ENCODE peak calls at places on chromosomes 12 and 14, in nine cellular contexts. R is Caco-2, N is upper lobe of right lung, G is Peyer's patch, F is testis, I is H9, Z is suprapubic skin, E is left ventricle myocardium inferior, V is right cardiac atrium. A is an unnamed sample.

GRCh38 chr12:6635375-6635855 is 344 bp downstream of the LPAR5 start:
- DNase-seq in F (no peak), V (no peak), N (no peak), G (peak; percentile 83), I (no peak), Z (no peak), R (no peak), E (no peak), A (no peak)

GRCh38 chr12:126534495-126534894 is 1469.3 kb downstream of the AACS start:
- DNase-seq in N (no peak), E (no peak), Z (no peak), I (no peak), V (no peak), F (no peak), R (no peak), G (no peak), A (no peak)

GRCh38 chr14:32028599-32028998 is 48.5 kb upstream of the ARHGAP5 start:
- DNase-seq in V (no peak), R (no peak), E (no peak), G (no peak), Z (no peak), I (no peak), N (no peak), F (no peak), A (no peak)

GRCh38 chr14:70622111-70622712 is 19.5 kb upstream of the TTC9 start:
- DNase-seq in R (peak; percentile 68), E (no peak), V (no peak), N (no peak), Z (no peak), F (peak; percentile 47), I (peak; percentile 70), G (peak; percentile 44), A (peak; percentile 27)

GRCh38 chr12:89448526-89448925 is 76.1 kb downstream of the GALNT4 start:
- DNase-seq in N (no peak), I (no peak), G (no peak), V (no peak), Z (no peak), E (no peak), R (no peak), F (no peak), A (no peak)

GRCh38 chr12:121814429-121815119 is 10.8 kb downstream of the SETD1B start:
- DNase-seq in F (no peak), I (no peak), E (no peak), G (no peak), R (no peak), N (no peak), Z (peak; percentile 65), V (peak; percentile 68), A (no peak)

GRCh38 chr14:69685217-69685616 is 73.8 kb downstream of the SUSD6 start:
- DNase-seq in N (no peak), V (no peak), Z (no peak), G (no peak), E (no peak), F (no peak), R (no peak), I (no peak), A (no peak)

GRCh38 chr12:58566599-58566998 is 353.7 kb downstream of the LRIG3 start:
- DNase-seq in E (no peak), G (no peak), Z (no peak), R (no peak), I (no peak), V (no peak), N (no peak), F (no peak), A (no peak)

GRCh38 chr14:72893636-72894322 is at the start of gene DPF3:
- DNase-seq in V (peak; percentile 98), E (peak; percentile 96), I (peak; percentile 97), R (peak; percentile 94), G (peak; percentile 99), N (peak; percentile 98), F (peak; percentile 99), Z (peak; percentile 97), A (peak; percentile 91)

GRCh38 chr14:72891666-72892102 is 2.2 kb downstream of the DPF3 start:
- DNase-seq in V (no peak), Z (no peak), R (no peak), I (no peak), G (no peak), F (peak; percentile 28), N (no peak), E (no peak), A (no peak)

GRCh38 chr14:72894323-72894622 is 372 bp upstream of the DPF3 start:
- DNase-seq in G (no peak), N (no peak), F (no peak), E (no peak), Z (no peak), V (no peak), I (no peak), R (no peak), A (no peak)

GRCh38 chr14:72892879-72893635 is 844 bp downstream of the DPF3 start:
- DNase-seq in R (no peak), V (peak; percentile 69), G (peak; percentile 31), I (no peak), F (peak; percentile 45), E (peak; percentile 26), Z (peak; percentile 59), N (peak; percentile 67), A (no peak)

DNA sequence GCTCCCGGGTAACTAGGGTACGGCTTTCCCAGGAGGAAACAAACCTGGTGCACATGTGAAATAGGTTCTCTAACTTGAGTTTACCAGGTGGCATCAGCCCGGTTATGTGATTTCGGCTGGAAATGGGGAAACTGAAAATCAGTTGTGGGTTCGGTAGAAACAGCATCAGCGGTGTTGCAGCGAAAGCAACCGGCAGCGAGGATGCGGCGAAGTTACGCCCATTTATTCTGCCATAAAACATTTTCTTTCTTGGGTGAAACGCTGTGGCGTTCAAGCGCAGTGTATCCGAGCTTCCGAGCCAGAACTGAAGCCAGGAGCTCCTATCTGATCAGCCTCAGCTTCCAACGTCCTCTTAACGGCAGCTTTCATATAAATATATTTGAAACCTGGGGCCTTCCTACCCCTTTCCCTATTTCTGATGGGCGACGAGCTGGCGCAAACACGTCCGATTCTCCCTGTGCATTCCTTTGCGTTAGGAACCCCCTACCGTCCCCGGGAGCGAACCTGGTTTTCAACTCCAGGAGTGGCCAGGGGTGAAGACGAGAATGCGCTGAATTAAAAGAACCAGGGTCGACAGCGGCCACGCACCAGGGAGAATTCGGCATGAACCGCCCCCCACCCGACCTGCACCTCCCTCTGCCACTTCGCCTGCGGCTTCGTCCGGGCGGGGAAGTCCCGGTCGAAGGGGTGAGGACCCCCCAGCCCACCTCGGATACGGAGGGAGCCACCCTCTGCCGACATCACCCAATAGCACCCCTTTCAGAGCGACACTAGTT is 1.6 kb downstream of the DPF3 start:
- DNase-seq in I (peak; percentile 43), R (no peak), G (no peak), Z (no peak), V (peak; percentile 60), F (peak; percentile 33), N (no peak), E (no peak), A (no peak)
- H3K27me3 ChIP-seq in I (peaks cover 38% of the 10 kb centered on the region), R (peaks cover 10% of the 10 kb centered on the region), G (no peaks in the 10 kb centered on the region), Z (peaks cover 49% of the 10 kb centered on the region), V (peaks cover 2% of the 10 kb centered on the region), F (no peaks in the 10 kb centered on the region), N (peaks cover 47% of the 10 kb centered on the region), E (peaks cover 15% of the 10 kb centered on the region), A (peaks cover 18% of the 10 kb centered on the region)

DNA sequence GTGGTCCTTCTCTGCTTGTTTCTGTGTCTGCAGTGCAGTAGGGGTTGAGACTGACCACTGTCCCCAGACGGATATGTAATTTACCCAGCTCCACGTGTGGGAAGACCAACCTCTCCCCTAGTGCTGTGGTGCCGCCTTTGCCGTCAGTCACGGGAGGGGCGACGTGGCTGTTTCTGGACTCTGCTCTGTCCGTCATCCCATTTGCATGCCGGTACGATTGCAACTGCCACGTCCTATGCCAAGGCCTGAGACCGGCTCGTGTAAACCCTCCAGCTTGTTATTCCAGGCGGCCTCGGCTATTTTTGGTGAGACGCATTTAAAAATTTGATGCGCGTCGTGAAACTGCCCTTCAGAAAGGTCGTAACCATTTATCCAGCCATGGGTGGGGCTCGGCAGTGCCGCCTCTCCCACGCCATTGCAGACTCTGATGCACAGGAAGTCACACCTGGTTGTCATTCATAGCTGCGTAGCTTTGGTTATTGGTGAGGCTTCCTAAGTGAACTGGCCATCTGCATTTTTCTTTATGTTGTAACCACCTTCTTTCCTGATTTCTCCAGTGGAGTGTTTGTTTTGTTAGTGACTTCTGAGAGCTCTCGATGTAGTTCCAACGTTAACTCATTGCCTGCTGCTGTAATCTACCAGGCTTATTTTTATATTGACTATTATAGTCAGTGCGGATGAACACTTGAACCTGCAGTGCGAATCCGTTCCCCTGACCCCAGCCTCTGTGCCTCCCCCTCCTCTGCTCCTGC is 75.1 kb downstream of the ADGRD1 start:
- DNase-seq in G (no peak), N (peak; percentile 80), I (no peak), R (peak; percentile 81), F (no peak), Z (no peak), V (peak; percentile 62), E (no peak), A (no peak)
- H3K4me1 ChIP-seq in G (no peaks in the 10 kb centered on the region), N (no peaks in the 10 kb centered on the region), I (no peaks in the 10 kb centered on the region), R (no peaks in the 10 kb centered on the region), F (no peaks in the 10 kb centered on the region), Z (peaks cover 2% of the 10 kb centered on the region), V (no peaks in the 10 kb centered on the region), E (peaks cover 4% of the 10 kb centered on the region), A (no peaks in the 10 kb centered on the region)

GRCh38 chr14:97224016-97224415 is 426.8 kb downstream of the VRK1 start:
- DNase-seq in Z (no peak), I (no peak), R (no peak), E (no peak), G (no peak), F (no peak), N (no peak), V (no peak), A (no peak)

GRCh38 chr14:97219356-97220017 is 422.3 kb downstream of the VRK1 start:
- DNase-seq in I (no peak), F (no peak), G (no peak), E (no peak), V (no peak), R (no peak), Z (no peak), N (no peak), A (no peak)

GRCh38 chr14:97218713-97219355 is 421.7 kb downstream of the VRK1 start:
- DNase-seq in R (no peak), F (peak; percentile 23), E (no peak), I (peak; percentile 77), V (peak; percentile 35), Z (no peak), N (no peak), G (no peak), A (no peak)

GRCh38 chr14:97218336-97218712 is 421.1 kb downstream of the VRK1 start:
- DNase-seq in R (no peak), I (peak; percentile 62), G (no peak), F (no peak), V (no peak), E (no peak), Z (no peak), N (no peak), A (no peak)

GRCh38 chr14:97221572-97221971 is 424.4 kb downstream of the VRK1 start:
- DNase-seq in V (no peak), G (no peak), E (no peak), R (no peak), F (no peak), Z (no peak), I (no peak), N (no peak), A (no peak)
- H3K27me3 ChIP-seq in V (peaks cover 2% of the 10 kb centered on the region), G (no peaks in the 10 kb centered on the region), E (peaks cover 92% of the 10 kb centered on the region), R (no peaks in the 10 kb centered on the region), F (no peaks in the 10 kb centered on the region), Z (peaks cover 49% of the 10 kb centered on the region), I (no peaks in the 10 kb centered on the region), N (peaks cover 35% of the 10 kb centered on the region), A (no peaks in the 10 kb centered on the region)

GRCh38 chr12:95195122-95195521 is 22.1 kb downstream of the FGD6 start:
- DNase-seq in Z (no peak), F (no peak), E (no peak), V (no peak), R (no peak), I (peak; percentile 55), N (no peak), G (no peak), A (no peak)

GRCh38 chr12:95191060-95191696 is 26.1 kb downstream of the FGD6 start:
- DNase-seq in F (no peak), Z (no peak), N (no peak), R (no peak), E (no peak), V (no peak), I (no peak), G (no peak), A (no peak)

GRCh38 chr12:95197636-95198035 is 19.6 kb downstream of the FGD6 start:
- DNase-seq in E (no peak), V (no peak), I (no peak), F (no peak), R (no peak), Z (no peak), N (no peak), G (no peak), A (no peak)

GRCh38 chr12:95192271-95192670 is 25.0 kb downstream of the FGD6 start:
- DNase-seq in Z (no peak), F (no peak), E (no peak), N (no peak), R (no peak), G (no peak), V (no peak), I (no peak), A (no peak)
- H3K4me1 ChIP-seq in Z (peaks cover 3% of the 10 kb centered on the region), F (peaks cover 5% of the 10 kb centered on the region), E (peaks cover 7% of the 10 kb centered on the region), N (peaks cover 4% of the 10 kb centered on the region), R (peaks cover 24% of the 10 kb centered on the region), G (no peaks in the 10 kb centered on the region), V (no peaks in the 10 kb centered on the region), I (peaks cover 2% of the 10 kb centered on the region), A (no peaks in the 10 kb centered on the region)

A was measured in effector memory CD4-positive, alpha-beta T cell.